ENCODE peak calls at places on chromosomes 6 and 20, in seven cellular contexts. Q, U, K, X, C, J and P are unnamed samples.

GRCh38 chr6:57210060-57210459 is 12.0 kb downstream of the RAB23 start:
- DNase-seq in Q (no peak), U (no peak), K (no peak), X (no peak), C (no peak), J (no peak), P (no peak)

GRCh38 chr6:151063339-151063738 is 176.4 kb upstream of the AKAP12 start:
- DNase-seq in Q (peak), U (no peak), K (no peak), X (no peak), C (peak), J (no peak), P (no peak)

GRCh38 chr6:26223213-26223612 is 136.0 kb downstream of the HFE start:
- DNase-seq in Q (peak), U (no peak), K (no peak), X (no peak), C (peak), J (no peak), P (no peak)

GRCh38 chr6:155103816-155104366 is 108.8 kb downstream of the TIAM2 start:
- DNase-seq in Q (no peak), U (no peak), K (no peak), X (no peak), C (peak), J (no peak), P (peak)

GRCh38 chr20:20295621-20296498 is 72.0 kb upstream of the INSM1 start:
- DNase-seq in Q (no peak), U (no peak), K (no peak), X (no peak), C (no peak), J (no peak), P (peak)

GRCh38 chr6:160141001-160141726 is 19.5 kb downstream of the SLC22A1 start:
- DNase-seq in Q (peak), U (no peak), K (no peak), X (no peak), C (no peak), J (no peak), P (no peak)

GRCh38 chr6:158849899-158850806 is 31.0 kb upstream of the EZR start:
- DNase-seq in Q (peak), U (no peak), K (no peak), X (no peak), C (peak), J (peak), P (peak)

GRCh38 chr6:116223355-116223754 is 30.5 kb downstream of the TSPYL4 start:
- DNase-seq in Q (no peak), U (no peak), K (no peak), X (no peak), C (no peak), J (no peak), P (no peak)

GRCh38 chr6:8905647-8906231 is 470.4 kb upstream of the SLC35B3 start:
- DNase-seq in Q (no peak), U (no peak), K (no peak), X (no peak), C (no peak), J (peak), P (no peak)

GRCh38 chr6:159908940-159909339 is 18.2 kb downstream of the MAS1 start:
- DNase-seq in Q (no peak), U (no peak), K (no peak), X (no peak), C (no peak), J (no peak), P (no peak)

GRCh38 chr6:151502499-151502898 is 8.7 kb downstream of the CCDC170 start:
- DNase-seq in Q (peak), U (no peak), K (no peak), X (no peak), C (peak), J (peak), P (no peak)

GRCh38 chr6:152004896-152005295 is 197.4 kb downstream of the ESR1 start:
- DNase-seq in Q (no peak), U (no peak), K (no peak), X (no peak), C (no peak), J (no peak), P (no peak)

GRCh38 chr20:23832775-23833508 is 6.4 kb upstream of the CST2 start:
- DNase-seq in Q (no peak), U (no peak), K (no peak), X (no peak), C (no peak), J (no peak), P (no peak)

GRCh38 chr20:63101781-63102719 is 95.3 kb upstream of the BHLHE23 start:
- DNase-seq in Q (peak), U (peak), K (no peak), X (peak), C (peak), J (no peak), P (peak)

GRCh38 chr6:143232849-143233248 is 172.2 kb downstream of the AIG1 start:
- DNase-seq in Q (peak), U (peak), K (peak), X (peak), C (peak), J (peak), P (peak)

GRCh38 chr20:62818592-62819493 is 2.0 kb downstream of the COL9A3 start:
- DNase-seq in Q (peak), U (no peak), K (no peak), X (no peak), C (no peak), J (no peak), P (no peak)

GRCh38 chr6:1749041-1749440 is 139.3 kb downstream of the FOXC1 start:
- DNase-seq in Q (no peak), U (no peak), K (no peak), X (no peak), C (no peak), J (no peak), P (no peak)

GRCh38 chr20:45781391-45781931 is 10.2 kb downstream of the WFDC3 start:
- DNase-seq in Q (peak), U (no peak), K (no peak), X (no peak), C (peak), J (peak), P (no peak)

GRCh38 chr6:20688710-20689500 is 154.6 kb downstream of the CDKAL1 start:
- DNase-seq in Q (peak), U (no peak), K (no peak), X (no peak), C (peak), J (peak), P (peak)

GRCh38 chr6:29722773-29723665 is at the start of gene HLA-F:
- DNase-seq in Q (peak), U (peak), K (peak), X (peak), C (peak), J (peak), P (peak)

GRCh38 chr6:156781882-156782631 is 4.9 kb downstream of the ARID1B start:
- DNase-seq in Q (no peak), U (no peak), K (no peak), X (no peak), C (peak), J (no peak), P (no peak)

GRCh38 chr6:1188199-1188598 is 123.7 kb upstream of the FOXQ1 start:
- DNase-seq in Q (no peak), U (no peak), K (no peak), X (no peak), C (no peak), J (no peak), P (no peak)

GRCh38 chr6:104486003-104486402 is 373.7 kb downstream of the HACE1 start:
- DNase-seq in Q (no peak), U (no peak), K (no peak), X (no peak), C (no peak), J (no peak), P (no peak)

GRCh38 chr6:24899647-24900325 is 36.0 kb downstream of the RIPOR2 start:
- DNase-seq in Q (no peak), U (no peak), K (no peak), X (no peak), C (no peak), J (no peak), P (peak)

GRCh38 chr6:44284867-44285266 is 14.6 kb downstream of the TMEM151B start:
- DNase-seq in Q (no peak), U (no peak), K (no peak), X (no peak), C (no peak), J (no peak), P (no peak)

GRCh38 chr6:70396796-70397729 is 16.2 kb upstream of the FAM135A start:
- DNase-seq in Q (no peak), U (no peak), K (no peak), X (no peak), C (no peak), J (peak), P (peak)

GRCh38 chr6:131197716-131198115 is 62.4 kb downstream of the AKAP7 start:
- DNase-seq in Q (no peak), U (no peak), K (no peak), X (no peak), C (no peak), J (no peak), P (no peak)

DNA sequence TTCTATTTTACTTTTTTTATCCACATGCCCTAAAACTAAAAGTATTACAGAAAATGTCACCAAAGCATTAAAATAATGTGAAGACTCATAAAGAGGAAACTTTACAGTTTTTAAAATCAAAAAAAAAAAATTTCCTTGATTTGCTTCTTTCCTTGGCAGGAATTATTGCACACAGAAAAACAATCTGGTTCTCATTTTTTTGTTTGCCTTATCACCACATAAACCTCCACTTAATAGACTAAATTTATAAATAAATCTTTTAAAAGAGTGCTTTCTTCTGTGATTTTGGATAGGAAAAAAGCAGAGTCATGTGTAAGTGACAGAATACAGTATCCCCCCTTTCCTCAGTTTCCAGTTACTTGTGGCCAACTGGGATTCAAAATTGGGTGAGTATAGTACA is 695.1 kb upstream of the CITED2 start:
- DNase-seq in Q (no peak), U (no peak), K (no peak), X (no peak), C (no peak), J (no peak), P (no peak)
- H3K18ac ChIP-seq in Q (peak), U (no peak), K (no peak), X (no peak), C (no peak), J (no peak), P (no peak)

GRCh38 chr20:14142964-14143627 is 147.8 kb downstream of the MACROD2 start:
- DNase-seq in Q (peak), U (no peak), K (no peak), X (no peak), C (peak), J (peak), P (peak)

GRCh38 chr20:14148042-14148441 is 152.7 kb downstream of the MACROD2 start:
- DNase-seq in Q (peak), U (no peak), K (no peak), X (no peak), C (peak), J (no peak), P (no peak)

DNA sequence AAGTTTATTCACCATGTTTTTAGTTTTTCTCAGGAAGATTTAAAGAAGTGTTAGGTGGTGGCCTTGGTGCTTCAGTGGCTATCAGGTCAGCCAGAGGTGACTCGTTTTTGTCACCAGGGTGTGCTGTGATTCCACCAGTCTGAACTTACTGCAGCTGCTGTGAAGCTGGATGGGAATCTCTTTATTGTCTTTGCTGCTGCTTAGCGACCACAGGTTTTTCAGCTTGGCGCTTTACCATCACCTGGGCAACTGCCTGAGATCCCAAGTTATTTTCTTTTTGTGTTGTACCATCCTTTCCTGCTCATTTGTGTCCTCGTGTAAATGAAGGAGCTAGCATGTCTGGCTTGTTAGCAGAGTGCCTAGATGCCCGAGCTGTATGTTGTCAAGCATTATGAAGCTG is 146.9 kb downstream of the MACROD2 start:
- DNase-seq in Q (peak), U (peak), K (peak), X (peak), C (peak), J (peak), P (peak)
- H3K4me2 ChIP-seq in Q (no peak), U (no peak), K (no peak), X (no peak), C (no peak), J (no peak), P (no peak)

DNA sequence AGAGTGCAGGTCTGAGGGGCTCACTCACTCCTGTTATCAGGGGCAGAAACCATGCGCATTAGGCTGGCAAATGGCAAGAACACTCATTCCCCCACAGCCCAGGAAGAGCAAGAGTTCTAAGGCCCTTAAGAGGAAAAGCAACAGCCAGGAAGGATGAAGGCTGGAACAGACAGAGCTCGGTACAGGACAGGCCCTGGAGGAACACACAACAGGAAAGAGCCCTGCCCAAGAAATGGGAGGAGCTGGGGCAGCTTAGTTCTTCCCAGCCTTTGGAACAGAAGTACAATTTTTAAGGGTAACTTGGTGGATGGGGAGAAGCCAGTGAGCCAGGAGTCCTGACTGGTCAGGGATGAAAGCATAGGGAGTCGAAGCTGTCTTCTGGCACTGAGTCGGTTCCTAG is 32.4 kb downstream of the OR2B2 start:
- DNase-seq in Q (no peak), U (no peak), K (no peak), X (peak), C (no peak), J (no peak), P (no peak)
- H3K9ac ChIP-seq in Q (no peak), U (no peak), K (no peak), X (no peak), C (no peak), J (no peak), P (no peak)

GRCh38 chr6:3513416-3513815 is 56.6 kb upstream of the SLC22A23 start:
- DNase-seq in Q (no peak), U (no peak), K (no peak), X (no peak), C (no peak), J (no peak), P (no peak)

GRCh38 chr6:3512832-3513231 is 56.0 kb upstream of the SLC22A23 start:
- DNase-seq in Q (no peak), U (no peak), K (no peak), X (no peak), C (no peak), J (peak), P (no peak)

GRCh38 chr6:3510178-3510577 is 53.3 kb upstream of the SLC22A23 start:
- DNase-seq in Q (no peak), U (no peak), K (no peak), X (no peak), C (no peak), J (no peak), P (no peak)

GRCh38 chr6:3509326-3509725 is 52.5 kb upstream of the SLC22A23 start:
- DNase-seq in Q (peak), U (no peak), K (no peak), X (no peak), C (no peak), J (no peak), P (no peak)

DNA sequence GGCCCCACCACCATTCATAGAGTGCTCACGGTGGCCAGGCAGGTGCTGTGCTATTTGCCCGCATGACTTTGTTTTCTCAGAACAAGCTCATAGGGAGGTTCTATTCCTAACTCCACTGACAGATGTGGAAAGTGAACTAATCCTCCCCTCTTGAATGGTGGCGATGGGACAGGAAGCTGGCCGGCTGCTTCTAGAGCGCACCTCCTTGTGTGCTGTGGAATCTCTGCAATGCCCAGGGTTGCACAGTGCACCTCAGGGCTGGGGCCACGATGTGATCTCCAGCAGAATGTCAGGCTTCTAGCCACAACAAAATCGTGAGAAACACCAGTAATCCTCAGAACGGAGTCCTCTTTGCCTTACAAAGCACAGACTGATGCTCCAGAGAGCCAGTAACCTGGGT is 53.8 kb upstream of the SLC22A23 start:
- DNase-seq in Q (no peak), U (no peak), K (no peak), X (no peak), C (no peak), J (peak), P (no peak)
- H3K18ac ChIP-seq in Q (no peak), U (no peak), K (peak), X (no peak), C (no peak), J (no peak), P (no peak)

GRCh38 chr6:110482774-110483400 is 6.5 kb upstream of the SLC22A16 start:
- DNase-seq in Q (no peak), U (no peak), K (no peak), X (no peak), C (no peak), J (peak), P (no peak)

GRCh38 chr6:110486756-110487155 is 10.3 kb upstream of the SLC22A16 start:
- DNase-seq in Q (no peak), U (no peak), K (no peak), X (peak), C (no peak), J (no peak), P (no peak)

GRCh38 chr6:110488606-110489005 is 12.2 kb upstream of the SLC22A16 start:
- DNase-seq in Q (no peak), U (no peak), K (no peak), X (no peak), C (no peak), J (no peak), P (no peak)

GRCh38 chr6:110484321-110484720 is 7.9 kb upstream of the SLC22A16 start:
- DNase-seq in Q (no peak), U (no peak), K (no peak), X (no peak), C (peak), J (peak), P (no peak)

DNA sequence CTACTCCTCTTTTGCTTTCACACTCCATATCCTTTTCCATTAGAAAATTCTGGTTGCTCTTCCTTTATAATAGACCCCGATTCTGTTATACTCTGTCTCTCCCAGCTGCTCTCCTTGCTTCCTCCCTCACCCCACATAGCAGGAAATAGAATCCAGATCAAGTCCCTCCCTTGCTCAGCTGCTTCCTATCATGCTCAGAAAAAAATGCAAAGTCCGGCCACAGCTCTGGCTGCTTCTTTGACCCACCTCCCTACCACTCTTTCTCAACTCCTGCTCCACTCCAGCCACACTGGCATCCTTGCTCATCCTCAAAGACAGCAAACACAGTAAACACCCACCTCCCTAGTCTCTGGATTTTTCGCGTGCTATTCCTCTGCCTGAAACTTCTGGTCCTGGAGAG is 9.0 kb upstream of the SLC22A16 start:
- DNase-seq in Q (no peak), U (no peak), K (no peak), X (peak), C (no peak), J (no peak), P (no peak)
- H3K4me2 ChIP-seq in Q (no peak), U (no peak), K (no peak), X (no peak), C (no peak), J (no peak), P (no peak)

GRCh38 chr20:24954151-24954550 is 5.1 kb downstream of the CST7 start:
- DNase-seq in Q (no peak), U (no peak), K (no peak), X (no peak), C (no peak), J (no peak), P (no peak)
- H3K9ac ChIP-seq in Q (no peak), U (no peak), K (no peak), X (no peak), C (no peak), J (no peak), P (no peak)

GRCh38 chr6:33745558-33745957 is 1.1 kb downstream of the IP6K3 start:
- DNase-seq in Q (peak), U (no peak), K (no peak), X (no peak), C (peak), J (no peak), P (no peak)

GRCh38 chr6:33744895-33745546 is 1.7 kb downstream of the IP6K3 start:
- DNase-seq in Q (no peak), U (no peak), K (no peak), X (peak), C (peak), J (no peak), P (no peak)

GRCh38 chr6:33747823-33748222 is 1.1 kb upstream of the IP6K3 start:
- DNase-seq in Q (no peak), U (no peak), K (no peak), X (no peak), C (no peak), J (no peak), P (no peak)

GRCh38 chr6:33746651-33747100 is at the start of gene IP6K3:
- DNase-seq in Q (no peak), U (no peak), K (no peak), X (no peak), C (peak), J (no peak), P (no peak)

DNA sequence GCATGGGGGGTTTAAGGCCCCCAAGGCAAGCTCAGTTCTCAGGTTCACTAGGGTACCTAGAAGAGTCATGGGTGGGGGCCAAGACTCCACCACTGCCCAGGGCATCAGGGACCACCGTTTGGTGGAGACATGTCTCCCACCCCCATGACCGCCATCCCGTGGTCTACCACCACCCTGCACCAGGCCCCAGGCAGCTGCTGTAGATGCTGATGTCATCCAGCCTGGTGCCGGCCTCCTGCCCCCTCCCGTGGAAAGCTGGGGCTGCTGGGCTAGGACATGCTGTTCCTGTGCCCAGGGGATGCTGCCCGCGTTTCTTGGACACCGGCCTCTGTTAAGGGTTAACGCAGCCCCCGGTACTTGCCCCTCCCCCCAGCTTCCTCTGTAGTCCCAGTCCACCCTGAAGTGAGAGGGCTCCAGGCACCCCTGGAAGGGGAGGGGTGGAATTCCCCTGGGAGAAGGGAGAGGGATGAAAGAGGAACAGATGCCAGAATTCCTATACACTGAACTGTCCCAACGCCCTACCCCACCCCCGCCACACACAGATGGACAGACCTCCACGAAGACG is 587 bp downstream of the IP6K3 start:
- DNase-seq in Q (peak), U (peak), K (no peak), X (peak), C (peak), J (no peak), P (peak)
- H3K18ac ChIP-seq in Q (peak), U (peak), K (peak), X (peak), C (peak), J (peak), P (no peak)